ENCODE peak calls at places on chromosomes 3 and 15, in six cellular contexts. Y is mesenchymal stem cell, F is H9, C is H1, N is neuronal stem cell, D is trophoblast cell. P is an unnamed sample.

GRCh38 chr3:98259707-98260106 is 4.3 kb upstream of the OR5H6 start:
- DNase-seq in Y (no peak), F (peak), C (peak), N (no peak), D (no peak), P (no peak)

GRCh38 chr3:105885261-105885660 is 16.4 kb upstream of the CBLB start:
- DNase-seq in Y (no peak), F (no peak), C (no peak), N (no peak), D (no peak), P (no peak)

GRCh38 chr3:39222462-39222861 is 30.1 kb upstream of the XIRP1 start:
- DNase-seq in Y (peak), F (no peak), C (no peak), N (no peak), D (no peak), P (no peak)

GRCh38 chr3:143172313-143173054 is 52.9 kb downstream of the CHST2 start:
- DNase-seq in Y (no peak), F (no peak), C (no peak), N (no peak), D (no peak), P (no peak)

GRCh38 chr15:62931650-62932049 is 110.9 kb upstream of the TPM1 start:
- DNase-seq in Y (no peak), F (no peak), C (no peak), N (no peak), D (no peak), P (no peak)

GRCh38 chr3:31978553-31978952 is 2.5 kb downstream of the OSBPL10 start:
- DNase-seq in Y (no peak), F (no peak), C (no peak), N (no peak), D (no peak), P (no peak)

GRCh38 chr3:56917337-56917697 is 115.6 kb upstream of the ARHGEF3 start:
- DNase-seq in Y (no peak), F (no peak), C (no peak), N (no peak), D (no peak), P (no peak)

GRCh38 chr3:114550155-114550554 is 256.3 kb downstream of the TIGIT start:
- DNase-seq in Y (no peak), F (no peak), C (no peak), N (no peak), D (peak), P (peak)

GRCh38 chr15:28896944-28897343 is 11.2 kb downstream of the APBA2 start:
- DNase-seq in Y (peak), F (no peak), C (no peak), N (no peak), D (peak), P (peak)

GRCh38 chr3:72907131-72907697 is 19.4 kb downstream of the GXYLT2 start:
- DNase-seq in Y (no peak), F (no peak), C (no peak), N (no peak), D (no peak), P (peak)

GRCh38 chr15:76330281-76330680 is 6.3 kb upstream of the ISL2 start:
- DNase-seq in Y (peak), F (peak), C (peak), N (no peak), D (peak), P (peak)

GRCh38 chr3:159319156-159319555 is 517.3 kb downstream of the MFSD1 start:
- DNase-seq in Y (no peak), F (no peak), C (no peak), N (no peak), D (no peak), P (no peak)

GRCh38 chr3:161104561-161105551 is at the start of gene B3GALNT1:
- DNase-seq in Y (peak), F (peak), C (peak), N (peak), D (peak), P (peak)

GRCh38 chr3:177374323-177374722 is 177.0 kb upstream of the TBL1XR1 start:
- DNase-seq in Y (no peak), F (no peak), C (no peak), N (no peak), D (no peak), P (no peak)

GRCh38 chr3:89699229-89699628 is 591.8 kb downstream of the EPHA3 start:
- DNase-seq in Y (no peak), F (no peak), C (no peak), N (no peak), D (no peak), P (no peak)

GRCh38 chr15:75713338-75713895 is 769 bp upstream of the CSPG4 start:
- DNase-seq in Y (peak), F (peak), C (no peak), N (no peak), D (no peak), P (peak)

GRCh38 chr3:167736997-167737396 is 1.5 kb downstream of the SERPINI1 start:
- DNase-seq in Y (no peak), F (no peak), C (no peak), N (no peak), D (no peak), P (no peak)

GRCh38 chr3:79872483-79872882 is 104.7 kb upstream of the ROBO1 start:
- DNase-seq in Y (no peak), F (no peak), C (no peak), N (no peak), D (peak), P (peak)

GRCh38 chr3:34988296-34988695 is 651.0 kb upstream of the ARPP21 start:
- DNase-seq in Y (no peak), F (no peak), C (no peak), N (no peak), D (no peak), P (no peak)

GRCh38 chr15:32682569-32682968 is 35.2 kb upstream of the GREM1 start:
- DNase-seq in Y (peak), F (no peak), C (no peak), N (no peak), D (peak), P (peak)

GRCh38 chr15:32683231-32683630 is 34.6 kb upstream of the GREM1 start:
- DNase-seq in Y (no peak), F (no peak), C (no peak), N (no peak), D (no peak), P (no peak)

GRCh38 chr15:32685576-32685975 is 32.2 kb upstream of the GREM1 start:
- DNase-seq in Y (no peak), F (no peak), C (no peak), N (no peak), D (peak), P (peak)

GRCh38 chr15:32687556-32687955 is 30.2 kb upstream of the GREM1 start:
- DNase-seq in Y (peak), F (no peak), C (no peak), N (no peak), D (peak), P (peak)

GRCh38 chr15:32683906-32684584 is 33.8 kb upstream of the GREM1 start:
- DNase-seq in Y (peak), F (no peak), C (no peak), N (no peak), D (peak), P (peak)
- H3K14ac ChIP-seq in Y (no peak), F (no peak), C (no peak), N (no peak), D (no peak), P (peak)

GRCh38 chr3:14346191-14346590 is 56.2 kb upstream of the SLC6A6 start:
- DNase-seq in Y (no peak), F (no peak), C (no peak), N (no peak), D (no peak), P (no peak)
- H3K23ac ChIP-seq in Y (no peak), F (no peak), C (no peak), N (no peak), D (no peak), P (no peak)

GRCh38 chr3:184211718-184212117 is 17.7 kb upstream of the VWA5B2 start:
- DNase-seq in Y (no peak), F (no peak), C (no peak), N (no peak), D (no peak), P (no peak)
- H3K14ac ChIP-seq in Y (no peak), F (no peak), C (no peak), N (no peak), D (no peak), P (no peak)

GRCh38 chr15:98647774-98648653 is at the start of gene IGF1R:
- DNase-seq in Y (peak), F (peak), C (peak), N (peak), D (peak), P (peak)
- H3K23ac ChIP-seq in Y (peak), F (no peak), C (no peak), N (peak), D (no peak), P (peak)

GRCh38 chr3:28299705-28300104 is 48.8 kb upstream of the ZCWPW2 start:
- DNase-seq in Y (no peak), F (no peak), C (no peak), N (no peak), D (no peak), P (no peak)

GRCh38 chr3:28291577-28291976 is 50.2 kb downstream of the CMC1 start:
- DNase-seq in Y (no peak), F (no peak), C (no peak), N (no peak), D (no peak), P (no peak)

GRCh38 chr3:28292622-28293021 is 51.2 kb downstream of the CMC1 start:
- DNase-seq in Y (no peak), F (no peak), C (no peak), N (no peak), D (no peak), P (no peak)

GRCh38 chr3:28294667-28295413 is 53.4 kb downstream of the CMC1 start:
- DNase-seq in Y (peak), F (no peak), C (no peak), N (no peak), D (no peak), P (no peak)

DNA sequence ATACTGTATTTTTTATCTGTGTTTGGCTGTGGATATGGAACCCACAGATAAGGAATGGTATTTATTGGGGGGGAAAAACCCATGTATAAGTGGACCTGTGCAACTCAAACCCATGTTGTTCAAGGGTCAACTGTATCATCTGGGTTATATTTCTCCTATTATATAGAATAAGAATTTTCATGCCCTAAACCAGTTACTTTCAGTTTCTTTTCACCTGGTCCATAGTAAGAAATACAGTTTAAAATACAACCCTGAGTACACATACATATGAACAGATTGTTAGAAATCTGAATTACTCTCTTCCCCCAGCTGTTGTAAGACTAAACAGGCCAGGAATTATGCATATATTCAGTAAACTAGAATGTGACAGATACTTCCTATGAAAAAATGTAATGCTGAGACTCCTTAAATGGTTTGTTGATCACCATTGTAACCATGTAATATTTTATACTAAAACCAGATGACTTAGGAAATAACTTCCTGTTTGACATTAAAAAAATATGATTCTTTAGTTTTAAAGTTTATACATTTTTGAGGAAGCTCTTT is 52.6 kb upstream of the ZCWPW2 start:
- DNase-seq in Y (peak), F (no peak), C (no peak), N (no peak), D (no peak), P (peak)
- H3K14ac ChIP-seq in Y (no peak), F (no peak), C (no peak), N (no peak), D (no peak), P (no peak)

GRCh38 chr15:68204776-68205557 is at the start of gene CALML4:
- DNase-seq in Y (no peak), F (no peak), C (no peak), N (no peak), D (no peak), P (no peak)
- H3K23ac ChIP-seq in Y (no peak), F (no peak), C (no peak), N (no peak), D (no peak), P (no peak)

GRCh38 chr15:30924353-30924752 is 20.6 kb downstream of the FAN1 start:
- DNase-seq in Y (peak), F (no peak), C (no peak), N (no peak), D (peak), P (peak)
- H3K14ac ChIP-seq in Y (no peak), F (no peak), C (no peak), N (no peak), D (no peak), P (no peak)

DNA sequence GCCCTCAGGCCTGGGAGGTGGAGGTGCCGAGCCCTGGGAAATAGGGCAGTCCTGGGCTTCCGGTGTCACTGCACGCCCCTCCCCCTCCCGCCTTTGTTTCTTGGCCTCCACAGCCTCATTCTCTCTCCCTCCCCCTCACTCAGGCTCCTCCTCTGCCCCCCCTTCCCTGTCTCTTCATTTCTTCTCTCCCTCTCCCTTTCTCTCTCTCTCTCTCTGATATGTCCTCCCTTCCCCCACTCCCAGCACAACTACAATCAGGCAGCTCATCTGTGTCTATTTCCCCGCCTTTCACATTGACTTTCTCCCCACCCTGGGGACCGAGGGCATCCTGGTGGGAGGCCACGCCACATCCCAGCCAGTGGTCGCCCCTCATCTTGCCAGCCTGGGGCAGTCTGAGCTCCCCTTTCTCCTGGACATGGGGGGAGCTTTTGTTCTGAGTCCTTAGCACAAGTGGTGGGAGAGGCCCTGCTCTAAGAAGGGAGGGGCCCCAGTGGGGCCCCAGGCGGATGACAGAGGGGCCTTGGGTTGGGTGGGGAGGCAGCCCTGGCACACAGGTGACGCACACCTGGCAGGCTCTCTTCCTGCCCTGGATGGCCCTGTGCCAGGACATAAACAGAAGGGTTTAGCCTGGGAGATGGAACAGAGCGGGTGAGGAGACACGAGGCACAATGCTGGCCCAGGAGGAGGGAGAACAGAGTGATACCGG is 40.1 kb downstream of the IDH2 start:
- DNase-seq in Y (peak), F (peak), C (peak), N (peak), D (no peak), P (no peak)
- H3K23ac ChIP-seq in Y (no peak), F (no peak), C (no peak), N (no peak), D (no peak), P (no peak)

GRCh38 chr3:122940628-122941086 is 86.9 kb downstream of the SEMA5B start:
- DNase-seq in Y (no peak), F (no peak), C (no peak), N (no peak), D (no peak), P (no peak)
- H3K14ac ChIP-seq in Y (no peak), F (no peak), C (no peak), N (no peak), D (no peak), P (no peak)